ENCODE peak calls at places on chromosomes 6 and 20, in four cellular contexts. R is sigmoid colon, F is adrenal gland, I is K562. X is an unnamed sample.
A peak's percentile ranks its signal among the peaks of the same experiment; 100 is the strongest.

GRCh38 chr20:61933481-61933950 is 132.2 kb downstream of the TAF4 start:
- DNase-seq in R (peak; percentile 56), F (peak; percentile 3), I (no peak), X (no peak)

GRCh38 chr6:158039178-158039557 is 57.5 kb downstream of the SYNJ2 start:
- DNase-seq in R (peak; percentile 59), F (no peak), I (no peak), X (no peak)

GRCh38 chr6:14883921-14884320 is 361.9 kb upstream of the JARID2 start:
- DNase-seq in R (no peak), F (no peak), I (no peak), X (peak; percentile 54)

GRCh38 chr6:2028457-2029038 is 216.9 kb downstream of the GMDS start:
- DNase-seq in R (no peak), F (no peak), I (no peak), X (no peak)

GRCh38 chr20:25865715-25866656 is 169.3 kb upstream of the ZNF337 start:
- DNase-seq in R (peak; percentile 85), F (peak; percentile 82), I (peak; percentile 39), X (peak; percentile 78)

GRCh38 chr6:106858653-106859092 is 115.9 kb downstream of the CD24 start:
- DNase-seq in R (no peak), F (no peak), I (no peak), X (no peak)

GRCh38 chr20:40233401-40233800 is 455.6 kb downstream of the MAFB start:
- DNase-seq in R (no peak), F (no peak), I (no peak), X (no peak)

GRCh38 chr6:169971951-169972651 is 220.7 kb downstream of the ERMARD start:
- DNase-seq in R (peak; percentile 53), F (no peak), I (no peak), X (no peak)

GRCh38 chr20:32582659-32583580 is 2.2 kb downstream of the NOL4L start:
- DNase-seq in R (no peak), F (peak; percentile 47), I (peak; percentile 70), X (peak; percentile 71)
- TF ChIP-seq CTCF in R (no peak), F (no peak), I (no peak), X (no peak)

DNA sequence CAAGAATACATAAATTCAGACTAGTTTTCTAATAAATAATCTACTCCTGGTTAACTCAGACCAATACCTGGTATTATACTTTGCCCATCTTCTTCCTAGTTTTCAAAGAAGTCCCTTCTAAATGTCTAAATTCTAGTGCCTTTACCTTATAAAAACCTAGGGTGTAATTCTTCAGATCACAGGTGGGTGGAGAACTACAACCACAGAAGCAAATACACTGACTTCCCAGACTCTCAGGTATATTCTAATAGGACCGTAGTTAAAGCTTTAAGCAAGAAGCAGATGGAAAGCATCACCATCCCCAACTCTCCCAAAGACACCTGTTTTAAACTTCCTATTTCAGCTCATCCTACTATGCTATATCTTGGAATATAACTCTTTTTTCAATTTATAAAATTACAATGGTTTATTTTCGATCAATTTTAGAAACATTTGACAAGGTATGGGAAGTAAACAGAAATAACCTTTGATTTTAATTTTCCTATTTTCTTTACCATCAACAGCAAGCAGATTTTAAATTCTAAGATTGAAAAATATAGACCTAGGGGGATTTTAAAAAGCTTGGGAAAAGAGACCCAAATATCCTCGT is 15.8 kb downstream of the MAN1A1 start:
- DNase-seq in R (no peak), F (no peak), I (no peak), X (no peak)
- TF ChIP-seq CTCF in R (peak; percentile 19), F (peak; percentile 50), I (peak; percentile 15), X (peak; percentile 46)

GRCh38 chr6:159221486-159222170 is 52.4 kb downstream of the FNDC1 start:
- DNase-seq in R (no peak), F (no peak), I (no peak), X (no peak)

GRCh38 chr6:159214281-159214680 is 45.1 kb downstream of the FNDC1 start:
- DNase-seq in R (no peak), F (no peak), I (no peak), X (no peak)

GRCh38 chr6:159220093-159220492 is 50.9 kb downstream of the FNDC1 start:
- DNase-seq in R (no peak), F (no peak), I (no peak), X (no peak)

GRCh38 chr6:159213401-159213800 is 44.2 kb downstream of the FNDC1 start:
- DNase-seq in R (no peak), F (peak; percentile 27), I (no peak), X (peak; percentile 47)

GRCh38 chr6:159217595-159218275 is 48.5 kb downstream of the FNDC1 start:
- DNase-seq in R (no peak), F (peak; percentile 46), I (peak; percentile 47), X (peak; percentile 64)
- TF ChIP-seq CTCF in R (no peak), F (peak; percentile 43), I (peak; percentile 72), X (no peak)

GRCh38 chr6:132669690-132670291 is 10.8 kb upstream of the TAAR1 start:
- DNase-seq in R (no peak), F (no peak), I (no peak), X (no peak)
- TF ChIP-seq CTCF in R (no peak), F (peak; percentile 60), I (peak; percentile 33), X (peak; percentile 44)

DNA sequence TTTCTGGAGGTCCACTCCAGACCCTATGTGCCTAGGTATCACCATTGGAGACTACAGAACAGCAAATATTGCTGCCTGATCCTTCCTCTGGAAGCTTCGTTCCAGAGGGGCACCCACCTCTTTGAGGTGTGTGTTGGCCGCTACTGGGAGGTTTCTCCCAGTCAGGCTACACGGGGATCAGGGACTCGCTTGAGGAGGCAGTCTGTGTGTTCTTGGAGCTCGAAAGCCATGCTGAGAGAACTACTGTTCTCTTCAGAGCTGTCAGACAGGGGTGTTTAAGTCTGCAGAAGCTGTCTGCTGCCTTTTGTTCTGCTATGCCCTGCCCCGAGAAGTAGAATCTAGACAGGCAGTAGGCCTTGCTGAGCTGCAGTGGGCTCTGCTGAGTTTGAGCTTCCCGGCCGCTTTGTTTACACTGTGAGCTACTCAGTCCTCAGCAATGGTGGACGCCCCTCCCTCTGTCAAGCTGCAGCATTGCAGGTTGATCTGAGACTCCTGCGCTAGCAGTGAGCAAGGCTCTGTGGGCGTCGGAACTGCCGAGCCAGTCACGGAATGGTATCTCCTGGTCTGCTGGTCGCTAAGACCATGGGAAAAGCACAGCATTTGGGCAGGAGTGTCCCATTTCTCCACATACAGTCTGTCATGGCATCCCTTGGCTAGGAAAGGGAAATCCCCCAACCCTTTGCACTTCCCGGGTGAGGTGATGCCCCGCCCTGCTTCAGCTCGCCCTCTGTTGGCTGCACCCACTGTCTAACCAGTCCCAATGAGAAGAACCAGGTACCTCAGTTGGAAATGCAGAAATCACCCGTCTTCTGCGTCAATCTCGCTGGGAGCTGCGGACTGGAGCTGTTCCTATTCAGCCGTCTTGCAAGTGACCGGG is 32.5 kb upstream of the ASCC3 start:
- DNase-seq in R (no peak), F (no peak), I (no peak), X (peak; percentile 13)
- TF ChIP-seq CTCF in R (no peak), F (no peak), I (no peak), X (no peak)

DNA sequence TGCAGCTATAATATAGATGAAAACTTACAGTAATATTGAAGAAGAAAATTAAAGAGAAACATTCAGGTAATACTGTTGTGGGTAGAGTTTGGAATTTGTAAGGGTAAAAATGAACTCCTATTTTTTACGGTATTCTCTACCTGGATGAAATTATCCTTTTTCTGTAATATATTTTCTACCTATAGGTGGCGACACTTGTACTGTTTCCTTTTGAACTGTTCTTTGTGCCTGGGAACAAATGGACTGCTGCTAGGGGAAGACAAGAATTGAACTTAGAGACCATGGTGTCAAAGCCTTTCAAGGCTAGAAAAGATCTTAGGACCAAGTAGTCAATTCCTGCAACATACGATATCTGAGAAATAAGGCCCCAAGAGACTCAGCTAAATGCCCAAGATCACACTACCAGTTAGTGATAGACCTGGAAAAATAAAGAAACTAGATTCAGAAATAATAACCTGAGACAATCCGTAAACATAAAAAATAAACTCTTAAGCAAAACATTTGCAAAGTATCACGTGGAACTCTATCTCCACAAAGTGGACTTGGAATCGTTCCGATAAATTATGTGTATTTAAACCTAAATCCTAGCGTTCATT is 383.8 kb downstream of the TFAP2A start:
- DNase-seq in R (no peak), F (no peak), I (peak; percentile 33), X (peak; percentile 5)
- TF ChIP-seq CTCF in R (no peak), F (peak; percentile 58), I (peak; percentile 34), X (peak; percentile 59)

DNA sequence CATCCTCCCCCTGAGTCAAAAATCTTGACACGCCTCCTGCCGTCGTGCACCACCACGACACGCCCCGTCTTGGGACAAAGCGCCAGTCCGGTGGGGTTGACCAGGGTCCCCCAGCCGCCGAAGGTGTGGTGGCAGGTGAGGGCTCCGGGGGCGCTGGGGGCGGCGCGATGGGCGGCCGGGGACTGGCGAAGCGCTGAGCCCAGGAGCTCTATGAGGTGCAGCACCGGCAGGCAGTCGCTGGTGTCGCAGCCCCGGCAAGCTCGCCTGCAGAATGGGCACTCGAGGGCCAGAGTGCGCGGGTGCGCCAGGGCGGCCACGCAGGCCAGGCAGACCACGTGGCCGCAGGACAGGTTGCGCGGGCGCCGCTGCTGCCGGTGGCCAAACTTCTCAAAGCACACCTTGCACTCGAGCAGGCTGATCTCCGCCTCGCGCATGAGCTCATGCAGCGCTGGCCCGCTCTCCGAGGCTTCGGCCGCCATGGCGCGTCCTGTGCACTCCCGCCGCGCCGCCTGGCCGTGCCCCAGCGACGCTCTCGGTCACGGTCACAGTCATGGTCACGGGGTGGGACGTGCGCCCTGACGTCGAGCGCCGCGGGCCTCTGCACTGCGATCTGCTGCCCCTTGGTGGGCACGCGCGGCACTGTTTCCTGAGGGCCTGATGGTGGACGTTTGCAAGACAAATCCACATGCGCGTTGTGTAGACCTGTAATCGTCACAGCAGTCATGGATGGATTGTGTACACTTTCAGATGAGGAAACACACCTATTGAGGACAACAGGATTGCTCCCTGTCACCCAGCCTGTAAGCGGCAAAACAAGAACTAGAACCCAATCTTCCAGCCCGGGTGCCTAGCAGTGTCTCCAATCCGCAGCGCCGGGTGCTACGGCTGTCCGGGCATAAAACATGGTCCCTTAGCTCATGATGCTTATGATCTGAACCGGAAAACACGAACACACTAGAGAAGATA is at the start of gene NHLRC1:
- DNase-seq in R (peak; percentile 95), F (peak; percentile 92), I (no peak), X (peak; percentile 87)
- TF ChIP-seq CTCF in R (peak; percentile 96), F (peak; percentile 95), I (peak; percentile 26), X (peak; percentile 72)

X was measured in nephron progenitor cell.